ENCODE peak calls at places on chromosomes 12 and 14, in six cellular contexts. R, H, N, T, Z and B are unnamed samples.

GRCh38 chr12:132490481-132491348 is 764 bp downstream of the FBRSL1 start:
- DNase-seq in R (peak), H (no peak), N (no peak), T (no peak), Z (no peak), B (no peak)

GRCh38 chr12:75553865-75554555 is 42.6 kb upstream of the KRR1 start:
- DNase-seq in R (peak), H (no peak), N (no peak), T (no peak), Z (no peak), B (no peak)

GRCh38 chr12:113862570-113863454 is 103.3 kb downstream of the RBM19 start:
- DNase-seq in R (peak), H (no peak), N (no peak), T (no peak), Z (no peak), B (no peak)

GRCh38 chr14:62364161-62364560 is 601.9 kb downstream of the SNAPC1 start:
- DNase-seq in R (no peak), H (no peak), N (no peak), T (no peak), Z (no peak), B (no peak)

GRCh38 chr12:11508699-11509098 is 113.3 kb upstream of the PRB2 start:
- DNase-seq in R (peak), H (no peak), N (no peak), T (no peak), Z (no peak), B (no peak)

GRCh38 chr12:23049180-23049579 is 424.2 kb downstream of the ETNK1 start:
- DNase-seq in R (peak), H (no peak), N (no peak), T (no peak), Z (no peak), B (no peak)

GRCh38 chr14:34199585-34199984 is 248.7 kb upstream of the EGLN3 start:
- DNase-seq in R (peak), H (no peak), N (no peak), T (no peak), Z (no peak), B (no peak)

GRCh38 chr14:55717621-55718020 is 137.6 kb downstream of the KTN1 start:
- DNase-seq in R (no peak), H (no peak), N (no peak), T (no peak), Z (no peak), B (no peak)

GRCh38 chr12:114799574-114800487 is 115.9 kb upstream of the TBX3 start:
- DNase-seq in R (peak), H (peak), N (peak), T (peak), Z (no peak), B (no peak)

GRCh38 chr12:124543052-124543590 is 24.3 kb downstream of the NCOR2 start:
- DNase-seq in R (no peak), H (no peak), N (no peak), T (no peak), Z (no peak), B (no peak)

GRCh38 chr12:62714409-62715075 is 220.4 kb downstream of the PPM1H start:
- DNase-seq in R (no peak), H (no peak), N (peak), T (peak), Z (no peak), B (no peak)

GRCh38 chr12:32918890-32919791 is 22.6 kb upstream of the PKP2 start:
- DNase-seq in R (peak), H (no peak), N (no peak), T (no peak), Z (no peak), B (no peak)

GRCh38 chr12:11719678-11720099 is 70.2 kb downstream of the ETV6 start:
- DNase-seq in R (peak), H (peak), N (peak), T (peak), Z (peak), B (no peak)

GRCh38 chr12:65881965-65882413 is 57.7 kb downstream of the HMGA2 start:
- DNase-seq in R (peak), H (peak), N (peak), T (peak), Z (peak), B (no peak)

GRCh38 chr14:53109028-53109687 is 44.0 kb downstream of the DDHD1 start:
- DNase-seq in R (no peak), H (no peak), N (no peak), T (no peak), Z (no peak), B (peak)

GRCh38 chr12:59736786-59737185 is 141.0 kb downstream of the SLC16A7 start:
- DNase-seq in R (peak), H (no peak), N (no peak), T (no peak), Z (no peak), B (no peak)

GRCh38 chr12:53443955-53444354 is 2.4 kb downstream of the PRR13 start:
- DNase-seq in R (no peak), H (no peak), N (no peak), T (no peak), Z (no peak), B (no peak)

GRCh38 chr12:102763016-102763415 is 154.0 kb downstream of the PAH start:
- DNase-seq in R (no peak), H (no peak), N (no peak), T (no peak), Z (no peak), B (no peak)

GRCh38 chr12:52436000-52436827 is 2.0 kb upstream of the KRT75 start:
- DNase-seq in R (peak), H (no peak), N (no peak), T (no peak), Z (no peak), B (no peak)

GRCh38 chr12:64621257-64621942 is 11.1 kb downstream of the RASSF3 start:
- DNase-seq in R (peak), H (no peak), N (no peak), T (no peak), Z (no peak), B (no peak)

GRCh38 chr14:61493239-61493638 is 171.9 kb downstream of the PRKCH start:
- DNase-seq in R (peak), H (no peak), N (no peak), T (no peak), Z (no peak), B (no peak)

DNA sequence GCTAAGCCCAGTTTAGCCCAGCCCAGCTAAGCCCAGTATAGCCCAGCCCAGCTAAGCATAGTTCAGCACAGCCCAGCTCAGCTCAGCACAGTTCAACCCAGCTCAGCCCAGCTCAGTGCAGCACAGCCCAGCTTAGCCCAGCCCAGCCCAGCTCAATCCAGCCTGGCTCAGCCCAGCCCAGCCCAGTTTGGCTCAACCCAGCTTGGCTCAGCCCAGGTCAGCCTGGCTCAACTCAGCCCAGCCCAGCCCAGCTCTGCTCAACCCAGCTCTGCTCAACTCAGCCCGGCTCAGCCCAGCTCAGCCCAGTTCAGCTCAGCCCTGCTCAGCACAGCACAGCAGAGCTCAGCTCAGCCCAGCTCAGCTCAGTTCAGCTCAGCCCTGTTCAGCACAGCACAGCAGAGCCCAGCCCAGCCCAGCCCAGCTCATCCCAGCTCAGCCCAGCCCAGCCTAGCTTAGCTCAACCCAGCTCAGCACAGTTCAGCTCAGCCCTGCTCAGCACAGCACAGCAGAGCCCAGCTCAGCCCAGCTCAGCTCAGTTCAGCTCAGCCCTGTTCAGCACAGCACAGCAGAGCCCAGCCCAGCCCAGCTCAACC is 330.9 kb downstream of the TMEM121 start:
- DNase-seq in R (no peak), H (peak), N (no peak), T (peak), Z (no peak), B (no peak)
- H3K27ac ChIP-seq in R (no peak), H (no peak), N (no peak), T (no peak), Z (no peak), B (no peak)

GRCh38 chr14:24679248-24680085 is 45.5 kb upstream of the GZMB start:
- DNase-seq in R (no peak), H (no peak), N (no peak), T (no peak), Z (no peak), B (no peak)
- TF ChIP-seq CTCF in R (no peak), H (no peak), N (no peak), T (no peak), Z (no peak), B (peak)

DNA sequence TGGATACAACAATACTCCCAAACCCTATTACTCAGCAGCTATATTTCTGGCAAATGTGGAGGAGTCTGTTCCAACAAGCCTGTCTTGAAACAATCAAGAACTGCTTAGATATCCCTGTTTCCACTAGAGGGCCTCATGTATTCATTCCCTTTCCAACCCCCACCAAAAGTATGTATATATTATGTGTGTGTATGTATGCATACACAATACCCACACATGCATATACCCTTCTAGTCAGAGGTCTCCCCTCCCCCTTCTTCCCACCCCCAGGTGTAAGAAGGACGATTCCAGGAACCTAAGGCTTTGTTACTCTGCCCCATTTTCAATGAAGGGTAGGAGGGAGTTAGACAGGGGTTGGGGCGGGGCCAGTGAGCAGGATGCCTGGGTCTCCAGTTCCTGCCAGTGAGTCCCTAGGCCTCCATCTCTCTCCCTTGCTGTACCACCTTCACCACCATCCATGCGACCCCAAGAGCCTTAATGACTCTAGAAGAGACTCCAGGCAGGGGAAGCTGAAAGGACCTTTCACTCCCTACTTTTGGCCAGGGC is at the start of gene DGKA:
- DNase-seq in R (peak), H (peak), N (no peak), T (peak), Z (no peak), B (peak)
- H3K27ac ChIP-seq in R (peak), H (peak), N (peak), T (peak), Z (peak), B (peak)

GRCh38 chr12:14317362-14318146 is 47.9 kb upstream of the ATF7IP start:
- DNase-seq in R (no peak), H (no peak), N (no peak), T (no peak), Z (no peak), B (no peak)

GRCh38 chr12:14310866-14311265 is 54.6 kb upstream of the ATF7IP start:
- DNase-seq in R (no peak), H (no peak), N (no peak), T (no peak), Z (no peak), B (no peak)

GRCh38 chr12:14315501-14315900 is 50.0 kb upstream of the ATF7IP start:
- DNase-seq in R (no peak), H (no peak), N (no peak), T (no peak), Z (no peak), B (no peak)

GRCh38 chr12:14313379-14313778 is 52.1 kb upstream of the ATF7IP start:
- DNase-seq in R (peak), H (no peak), N (no peak), T (no peak), Z (no peak), B (no peak)

GRCh38 chr12:14314801-14315200 is 50.7 kb upstream of the ATF7IP start:
- DNase-seq in R (no peak), H (no peak), N (no peak), T (no peak), Z (no peak), B (no peak)
- TF ChIP-seq CTCF in R (no peak), H (no peak), N (no peak), T (no peak), Z (no peak), B (no peak)